ENCODE peak calls at places on chromosome 14, in four cellular contexts. G, L, M and E are unnamed samples. For H3K4me1 and H3K36me3, the result is how much of the 10 kb centered on the place peaks cover.

GRCh38 chr14:87638196-87638595 is 354.8 kb downstream of the GALC start:
- DNase-seq in M (no peak), G (no peak), L (no peak), E (no peak)

GRCh38 chr14:104111301-104112112 is 26.0 kb downstream of the ASPG start:
- DNase-seq in L (peak), G (no peak), M (peak), E (no peak)

GRCh38 chr14:83247925-83248639 is 1714.4 kb upstream of the SEL1L start:
- DNase-seq in G (no peak), M (no peak), L (no peak), E (no peak)

GRCh38 chr14:49950275-49951250 is 57.7 kb downstream of the ARF6 start:
- DNase-seq in L (no peak), G (no peak), M (peak), E (no peak)

GRCh38 chr14:59679872-59680271 is 103.3 kb upstream of the CCDC175 start:
- DNase-seq in M (no peak), L (no peak), G (no peak), E (peak)

GRCh38 chr14:25136811-25137210 is 86.9 kb upstream of the STXBP6 start:
- DNase-seq in G (no peak), L (no peak), M (no peak), E (no peak)

GRCh38 chr14:72565200-72565599 is 328.7 kb downstream of the DPF3 start:
- DNase-seq in L (no peak), M (no peak), G (no peak), E (no peak)

GRCh38 chr14:50954811-50955372 is 10.6 kb upstream of the PYGL start:
- DNase-seq in L (no peak), G (no peak), M (no peak), E (no peak)

DNA sequence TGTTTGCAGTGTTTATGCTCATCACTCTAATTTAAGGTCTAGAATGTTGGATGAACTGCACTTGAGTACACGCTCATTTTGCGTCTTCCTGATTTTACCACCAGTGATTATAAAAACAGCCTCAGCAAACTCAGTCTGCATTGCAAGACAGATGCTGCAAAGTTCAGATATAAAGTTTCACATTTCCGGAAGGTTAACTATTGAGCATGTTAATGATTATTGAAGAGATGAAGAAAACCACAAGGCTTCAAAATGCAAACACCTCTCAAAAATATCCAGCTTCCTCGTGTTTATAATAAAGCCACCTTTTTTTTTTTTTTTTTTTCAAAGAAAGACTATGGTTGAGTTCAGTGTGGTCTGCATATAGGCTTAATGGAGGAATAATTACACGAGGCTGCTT is 92.1 kb upstream of the BMP4 start:
- DNase-seq in L (no peak), G (no peak), M (no peak), E (no peak)
- H3K4me1 ChIP-seq in L (under half), G (under half), M (under half), E (under half)

DNA sequence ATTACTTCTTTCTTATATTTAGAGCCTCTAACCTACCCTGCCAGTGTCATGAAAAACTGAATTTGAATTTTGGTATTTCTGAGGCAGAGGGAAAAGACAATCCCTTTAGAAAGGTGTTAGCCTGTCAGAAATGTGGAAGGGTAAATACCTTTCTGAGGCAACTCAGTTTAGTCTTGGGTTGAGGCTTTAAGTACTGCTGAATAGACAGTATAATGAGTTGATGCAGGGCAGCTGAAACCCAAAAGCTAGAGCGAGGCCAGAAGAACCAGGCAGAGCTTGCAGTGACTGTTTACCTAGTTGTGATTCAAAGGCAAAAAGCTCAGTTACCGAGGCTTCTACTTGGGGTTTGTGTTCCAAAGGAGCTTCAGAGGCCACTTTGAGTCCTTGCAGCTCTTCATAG is 18.7 kb downstream of the ZC2HC1C start:
- DNase-seq in G (no peak), L (no peak), M (no peak), E (no peak)
- H3K36me3 ChIP-seq in G (under half), L (half or more), M (half or more), E (half or more)

GRCh38 chr14:45253070-45253753 is at the start of gene MIS18BP1:
- DNase-seq in M (peak), G (peak), L (peak), E (peak)
- TF ChIP-seq EP300 in M (peak), G (no peak), L (peak), E (peak)

DNA sequence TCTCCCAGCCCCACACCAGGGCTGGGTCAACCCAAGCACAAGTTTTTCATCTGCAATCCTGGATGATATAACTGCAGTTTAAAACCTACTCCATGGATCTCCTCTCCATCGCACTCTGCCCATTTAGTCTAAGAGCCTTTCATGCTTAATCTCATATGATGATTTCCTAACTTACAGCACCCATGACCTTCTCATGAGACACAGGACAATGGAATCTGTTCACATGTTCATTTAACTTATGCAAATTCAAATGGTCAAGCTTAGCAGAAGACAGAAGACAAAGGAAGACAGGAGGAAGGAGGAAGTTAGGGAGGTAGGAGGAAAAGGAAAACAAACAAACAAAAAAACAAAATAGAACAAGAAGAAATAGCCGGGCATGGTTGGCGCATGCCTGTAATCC is 64.6 kb upstream of the PNMA1 start:
- DNase-seq in G (no peak), L (no peak), M (no peak), E (no peak)
- H3K4me1 ChIP-seq in G (under half), L (half or more), M (under half), E (half or more)

GRCh38 chr14:52853522-52853854 is 62.1 kb upstream of the GNPNAT1 start:
- DNase-seq in L (no peak), M (no peak), G (no peak), E (no peak)
- H3K36me3 ChIP-seq in L (under half), M (under half), G (under half), E (under half)

GRCh38 chr14:102087762-102088011 is 843 bp upstream of the HSP90AA1 start:
- DNase-seq in L (peak), G (no peak), M (no peak), E (no peak)

GRCh38 chr14:102088012-102088792 is 1.4 kb upstream of the HSP90AA1 start:
- DNase-seq in M (peak), L (peak), G (peak), E (peak)

GRCh38 chr14:102085503-102085902 is 1.3 kb downstream of the HSP90AA1 start:
- DNase-seq in L (no peak), G (no peak), M (no peak), E (no peak)

GRCh38 chr14:102086346-102086971 is 385 bp downstream of the HSP90AA1 start:
- DNase-seq in M (peak), L (no peak), G (peak), E (peak)

GRCh38 chr14:102086972-102087761 is at the start of gene HSP90AA1:
- DNase-seq in L (peak), M (peak), G (peak), E (peak)
- TF ChIP-seq EP300 in L (peak), M (no peak), G (no peak), E (peak)

GRCh38 chr14:105418269-105419054 is 1.2 kb upstream of the MTA1 start:
- DNase-seq in L (no peak), M (no peak), G (no peak), E (no peak)
- H3K4me1 ChIP-seq in L (half or more), M (under half), G (under half), E (under half)